ENCODE peak calls at places on chromosomes 2 and 18, in six cellular contexts. D is H1, T is HepG2, X is GM12892, J is K562, I is GM12878. E is an unnamed sample.

GRCh38 chr2:39593439-39594393 is 72.0 kb upstream of the TMEM178A start:
- DNase-seq in D (no peak), T (peak), X (no peak), J (no peak), I (no peak), E (no peak)

GRCh38 chr2:166932032-166932431 is 43.8 kb downstream of the XIRP2 start:
- DNase-seq in D (no peak), T (no peak), X (no peak), J (no peak), I (no peak), E (no peak)

GRCh38 chr18:56458770-56459450 is 179.5 kb downstream of the TXNL1 start:
- DNase-seq in D (no peak), T (no peak), X (no peak), J (no peak), I (no peak), E (no peak)

GRCh38 chr2:105674859-105675541 is 69.7 kb upstream of the NCK2 start:
- DNase-seq in D (peak), T (no peak), X (no peak), J (no peak), I (no peak), E (no peak)

GRCh38 chr2:120433816-120434290 is 87.9 kb downstream of the INHBB start:
- DNase-seq in D (peak), T (no peak), X (no peak), J (no peak), I (no peak), E (no peak)

GRCh38 chr2:188668017-188668663 is 306.0 kb upstream of the COL3A1 start:
- DNase-seq in D (no peak), T (no peak), X (no peak), J (no peak), I (no peak), E (no peak)

GRCh38 chr2:128304715-128305554 is 13.7 kb downstream of the HS6ST1 start:
- DNase-seq in D (no peak), T (peak), X (no peak), J (no peak), I (no peak), E (no peak)

GRCh38 chr2:162506706-162507105 is 162.8 kb downstream of the GCA start:
- DNase-seq in D (no peak), T (no peak), X (no peak), J (no peak), I (no peak), E (no peak)

GRCh38 chr2:202196727-202197126 is 41.7 kb downstream of the SUMO1 start:
- DNase-seq in D (no peak), T (no peak), X (no peak), J (no peak), I (no peak), E (no peak)

GRCh38 chr2:197292614-197293013 is 18.0 kb downstream of the ANKRD44 start:
- DNase-seq in D (no peak), T (no peak), X (no peak), J (no peak), I (no peak), E (no peak)

GRCh38 chr2:197281421-197281820 is 29.2 kb downstream of the ANKRD44 start:
- DNase-seq in D (no peak), T (no peak), X (no peak), J (no peak), I (no peak), E (no peak)

GRCh38 chr2:197285361-197285760 is 25.2 kb downstream of the ANKRD44 start:
- DNase-seq in D (no peak), T (no peak), X (no peak), J (no peak), I (no peak), E (no peak)

GRCh38 chr2:197286805-197287595 is 23.6 kb downstream of the ANKRD44 start:
- DNase-seq in D (no peak), T (peak), X (no peak), J (no peak), I (no peak), E (no peak)
- TF ChIP-seq TAF1 in D (no peak), T (no peak), X (no peak), J (no peak), I (no peak), E (no peak)

DNA sequence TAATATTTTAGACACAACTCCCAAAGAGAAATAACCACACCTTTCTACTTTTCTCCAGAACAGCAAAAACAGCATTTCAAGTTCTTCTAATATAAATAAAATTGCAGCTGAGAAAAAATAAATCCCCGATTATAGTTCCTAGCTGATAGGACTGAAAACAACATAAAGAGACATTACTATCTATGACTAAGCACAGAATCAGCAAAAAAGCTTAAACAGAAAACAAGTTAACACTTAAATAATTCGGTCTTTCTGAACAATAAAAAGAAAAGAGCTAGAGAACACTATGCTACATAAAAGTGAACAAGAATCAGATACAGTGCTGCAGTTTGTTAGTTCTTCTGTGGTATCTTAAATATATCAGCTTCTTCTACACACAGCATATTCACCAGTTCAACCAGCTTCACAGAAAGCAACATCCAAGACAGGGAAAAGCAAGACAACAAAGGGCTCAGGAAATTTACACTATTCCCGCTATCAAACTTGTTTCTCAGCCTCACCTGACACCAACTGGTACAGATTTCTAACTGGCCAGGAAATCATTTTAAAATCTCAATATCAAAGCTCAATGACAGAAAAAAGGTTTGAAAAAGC is 28.6 kb downstream of the FEZ2 start:
- DNase-seq in D (no peak), T (no peak), X (no peak), J (no peak), I (no peak), E (no peak)
- TF ChIP-seq POLR2A in D (no peak), T (no peak), X (no peak), J (no peak), I (no peak), E (no peak)

GRCh38 chr2:69386376-69386775 is 651 bp downstream of the GFPT1 start:
- DNase-seq in D (peak), T (peak), X (no peak), J (no peak), I (no peak), E (no peak)

GRCh38 chr2:69386789-69387734 is at the start of gene GFPT1:
- DNase-seq in D (peak), T (peak), X (peak), J (peak), I (peak), E (peak)

GRCh38 chr2:69383178-69383812 is 3.7 kb downstream of the GFPT1 start:
- DNase-seq in D (peak), T (no peak), X (no peak), J (no peak), I (no peak), E (no peak)

GRCh38 chr2:69384618-69385081 is 2.4 kb downstream of the GFPT1 start:
- DNase-seq in D (no peak), T (no peak), X (no peak), J (no peak), I (no peak), E (no peak)

GRCh38 chr2:69385443-69386151 is 1.4 kb downstream of the GFPT1 start:
- DNase-seq in D (no peak), T (no peak), X (no peak), J (peak), I (no peak), E (no peak)
- TF ChIP-seq TAF1 in D (no peak), T (no peak), X (no peak), J (no peak), I (no peak), E (no peak)

GRCh38 chr2:241272722-241273551 is 42.5 kb downstream of the HDLBP start:
- DNase-seq in D (peak), T (no peak), X (peak), J (peak), I (no peak), E (peak)
- TF ChIP-seq POLR2A in D (no peak), T (peak), X (peak), J (no peak), I (peak), E (no peak)

GRCh38 chr2:66024396-66024795 is 410.5 kb upstream of the MEIS1 start:
- DNase-seq in D (no peak), T (peak), X (no peak), J (no peak), I (no peak), E (no peak)
- TF ChIP-seq TAF1 in D (no peak), T (no peak), X (no peak), J (no peak), I (no peak), E (no peak)

DNA sequence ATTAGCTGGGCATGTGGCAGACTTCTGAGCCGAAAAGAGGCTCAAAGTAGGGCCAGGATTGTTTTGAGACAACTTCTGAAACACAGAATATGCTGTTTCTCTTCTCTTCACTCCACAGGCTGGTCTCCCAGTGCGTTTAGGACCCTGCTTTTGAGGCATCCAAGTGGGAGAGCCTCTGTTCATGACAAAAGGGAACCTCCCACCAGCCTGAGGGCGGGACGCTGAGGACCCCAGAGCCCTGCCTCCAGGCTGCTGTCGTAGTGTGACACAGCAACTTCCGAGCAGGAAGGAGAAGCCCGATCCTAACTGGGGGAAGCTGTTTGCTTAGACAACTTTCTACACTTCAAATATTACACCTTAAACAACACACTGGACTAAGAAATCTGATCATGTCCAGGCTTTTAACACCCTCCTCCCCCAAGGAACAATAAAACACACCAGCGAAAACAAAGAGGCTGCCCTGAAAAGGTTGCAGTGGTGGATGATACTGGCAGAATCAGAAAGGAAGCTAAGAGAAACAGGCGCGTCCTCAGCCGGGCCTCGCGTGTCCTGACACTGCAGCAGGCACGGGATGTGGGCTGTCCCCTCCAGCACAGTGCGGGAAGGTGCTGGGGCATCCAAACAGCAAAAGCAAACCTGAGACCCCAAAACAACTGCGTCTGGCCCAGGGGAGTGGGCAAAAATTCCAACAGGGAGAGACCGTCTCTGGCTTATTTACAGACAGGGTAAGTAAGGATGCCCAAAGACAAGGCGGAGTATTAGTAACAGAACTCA is 9.3 kb downstream of the SERTAD2 start:
- DNase-seq in D (peak), T (peak), X (no peak), J (peak), I (no peak), E (peak)
- TF ChIP-seq POLR2A in D (peak), T (peak), X (peak), J (peak), I (peak), E (no peak)